ENCODE peak calls at places on chromosomes 3 and 15, in ten cellular contexts. B is right atrium auricular region, C is A549, L is esophagus squamous epithelium, V is lung, M is tibial artery, Y is fibroblast of mammary gland, D is AG09309, E is SK-N-SH, F is neural progenitor cell. O is an unnamed sample.

GRCh38 chr15:71279757-71280141 is 164.5 kb downstream of the THSD4 start:
- DNase-seq in L (no peak), M (no peak), F (no peak), Y (no peak), C (no peak), B (no peak), E (no peak), V (no peak), D (no peak), O (peak)

GRCh38 chr15:57667171-57667924 is 39.2 kb upstream of the POLR2M start:
- DNase-seq in M (no peak), B (no peak), L (no peak), D (no peak), V (no peak), C (peak), E (peak), Y (peak), F (peak), O (peak)

GRCh38 chr3:99023590-99024192 is 122.2 kb upstream of the DCBLD2 start:
- DNase-seq in C (peak), Y (peak), F (peak), V (no peak), E (peak), L (no peak), M (no peak), D (no peak), B (no peak), O (peak)

GRCh38 chr3:38755130-38755529 is 60.9 kb downstream of the SCN10A start:
- DNase-seq in M (no peak), B (no peak), V (no peak), D (no peak), F (peak), E (no peak), Y (peak), L (no peak), C (no peak), O (peak)

GRCh38 chr3:195100903-195101591 is 169.9 kb downstream of the XXYLT1 start:
- DNase-seq in V (peak), L (no peak), F (no peak), Y (no peak), E (peak), D (peak), M (peak), C (no peak), B (peak), O (peak)

GRCh38 chr15:51104512-51104911 is 9.8 kb upstream of the TNFAIP8L3 start:
- DNase-seq in F (peak), C (no peak), B (peak), M (peak), L (no peak), D (no peak), E (no peak), Y (peak), V (peak), O (peak)

GRCh38 chr3:5646030-5646368 is 458.5 kb downstream of the EDEM1 start:
- DNase-seq in V (no peak), E (no peak), M (no peak), L (no peak), B (no peak), Y (no peak), D (no peak), C (no peak), F (peak), O (no peak)

GRCh38 chr15:80109388-80109787 is 43.4 kb upstream of the FAH start:
- DNase-seq in E (no peak), F (no peak), M (no peak), Y (no peak), B (no peak), L (no peak), C (no peak), V (no peak), D (no peak), O (no peak)

GRCh38 chr3:195005251-195005620 is 265.7 kb downstream of the XXYLT1 start:
- DNase-seq in D (no peak), C (no peak), Y (no peak), F (no peak), B (no peak), L (no peak), V (no peak), E (no peak), M (no peak), O (no peak)

GRCh38 chr3:141275032-141275422 is 43.4 kb downstream of the PXYLP1 start:
- DNase-seq in B (no peak), M (no peak), F (no peak), Y (peak), C (no peak), D (no peak), L (no peak), V (no peak), E (no peak), O (peak)

GRCh38 chr3:13465236-13465958 is 14.7 kb upstream of the HDAC11 start:
- DNase-seq in L (no peak), D (no peak), Y (no peak), E (no peak), C (no peak), F (no peak), B (no peak), V (no peak), M (no peak), O (no peak)

GRCh38 chr3:14389133-14390115 is 13.0 kb upstream of the SLC6A6 start:
- DNase-seq in V (no peak), C (peak), Y (no peak), D (no peak), F (no peak), M (no peak), L (no peak), E (no peak), B (no peak), O (no peak)

GRCh38 chr3:151372063-151372820 is 12.3 kb downstream of the P2RY12 start:
- DNase-seq in M (no peak), E (no peak), L (no peak), B (no peak), F (no peak), Y (peak), V (no peak), D (no peak), C (no peak), O (peak)

GRCh38 chr15:91263632-91264477 is 163.8 kb downstream of the SV2B start:
- DNase-seq in B (peak), F (no peak), C (no peak), V (no peak), L (no peak), E (no peak), D (no peak), Y (peak), M (peak), O (peak)

GRCh38 chr3:189049458-189050231 is 122.1 kb upstream of the TPRG1 start:
- DNase-seq in C (no peak), L (no peak), B (no peak), E (no peak), V (no peak), Y (no peak), F (no peak), D (no peak), M (no peak), O (no peak)

GRCh38 chr3:117537949-117538348 is 828.4 kb downstream of the TUSC7 start:
- DNase-seq in E (no peak), V (no peak), D (no peak), L (no peak), B (no peak), Y (no peak), C (no peak), M (no peak), F (no peak), O (no peak)

GRCh38 chr15:95760508-95760907 is 570.0 kb upstream of the NR2F2 start:
- DNase-seq in M (no peak), Y (peak), B (no peak), E (no peak), C (peak), V (no peak), F (peak), D (no peak), L (no peak), O (peak)

GRCh38 chr15:26001201-26001600 is 138.1 kb upstream of the ATP10A start:
- DNase-seq in Y (no peak), C (no peak), B (no peak), L (no peak), V (no peak), M (no peak), D (no peak), E (no peak), F (no peak), O (no peak)

GRCh38 chr15:43134157-43134637 is 811 bp downstream of the TMEM62 start:
- DNase-seq in E (peak), C (no peak), F (peak), D (no peak), M (no peak), V (no peak), Y (no peak), B (no peak), L (no peak), O (no peak)

GRCh38 chr3:127628788-127629456 is at the start of gene PODXL2:
- DNase-seq in V (no peak), M (peak), L (no peak), D (no peak), F (peak), Y (peak), E (peak), C (peak), B (no peak), O (peak)

GRCh38 chr15:27244047-27244446 is 273.1 kb downstream of the GABRG3 start:
- DNase-seq in F (no peak), M (no peak), Y (no peak), L (no peak), B (no peak), D (no peak), E (no peak), C (no peak), V (no peak), O (no peak)

GRCh38 chr15:52653451-52653964 is 25.7 kb downstream of the ATOSA start:
- DNase-seq in E (no peak), L (no peak), C (peak), Y (peak), M (no peak), V (no peak), D (peak), F (peak), B (no peak), O (peak)

GRCh38 chr3:32124977-32125376 is 18.6 kb downstream of the GPD1L start:
- DNase-seq in Y (no peak), L (no peak), F (no peak), C (no peak), B (no peak), D (no peak), E (no peak), M (no peak), V (no peak), O (no peak)

GRCh38 chr3:125054436-125055164 is 1.2 kb downstream of the HEG1 start:
- DNase-seq in F (peak), M (no peak), B (no peak), Y (peak), E (peak), V (no peak), D (no peak), C (peak), L (no peak), O (peak)

GRCh38 chr15:31021067-31021665 is 29.7 kb upstream of the MTMR10 start:
- DNase-seq in Y (no peak), M (no peak), C (no peak), V (no peak), B (no peak), D (no peak), F (no peak), E (no peak), L (no peak), O (no peak)

GRCh38 chr3:28476764-28477163 is 128.1 kb upstream of the AZI2 start:
- DNase-seq in L (no peak), V (no peak), D (no peak), C (no peak), E (no peak), M (no peak), Y (no peak), B (no peak), F (no peak), O (no peak)

GRCh38 chr3:17469520-17469919 is 272.9 kb downstream of the TBC1D5 start:
- DNase-seq in E (no peak), C (no peak), D (no peak), B (no peak), V (no peak), F (no peak), Y (peak), L (no peak), M (no peak), O (no peak)

GRCh38 chr15:74252291-74253080 is 16.4 kb downstream of the CCDC33 start:
- DNase-seq in L (no peak), Y (peak), E (no peak), B (no peak), M (no peak), D (no peak), V (no peak), C (no peak), F (no peak), O (peak)

GRCh38 chr3:65110661-65111060 is 422.9 kb upstream of the ADAMTS9 start:
- DNase-seq in V (no peak), B (no peak), L (no peak), C (no peak), Y (no peak), E (no peak), M (no peak), F (no peak), D (no peak), O (no peak)

GRCh38 chr3:137764001-137764433 is at the start of gene SOX14:
- DNase-seq in C (no peak), E (peak), M (no peak), D (no peak), B (no peak), F (peak), V (peak), Y (no peak), L (no peak), O (no peak)

GRCh38 chr15:41832875-41833274 is 5.0 kb downstream of the JMJD7 start:
- DNase-seq in D (no peak), E (no peak), B (no peak), F (no peak), V (peak), Y (no peak), L (no peak), C (no peak), M (no peak), O (no peak)

GRCh38 chr15:71425388-71425787 is 310.1 kb downstream of the THSD4 start:
- DNase-seq in B (no peak), C (no peak), V (no peak), D (no peak), L (no peak), M (no peak), Y (no peak), F (no peak), E (no peak), O (no peak)

GRCh38 chr3:73727117-73727802 is 102.5 kb upstream of the PDZRN3 start:
- DNase-seq in Y (peak), V (no peak), M (peak), C (no peak), B (peak), E (no peak), F (peak), D (peak), L (no peak), O (peak)

GRCh38 chr3:129014793-129015345 is 13.8 kb downstream of the EFCC1 start:
- DNase-seq in E (no peak), M (no peak), D (no peak), L (no peak), V (no peak), F (no peak), B (no peak), Y (no peak), C (no peak), O (no peak)

GRCh38 chr3:171135536-171135935 is 109.0 kb upstream of the SLC2A2 start:
- DNase-seq in F (no peak), M (no peak), D (no peak), B (no peak), L (no peak), E (no peak), V (no peak), C (no peak), Y (peak), O (peak)

GRCh38 chr3:58082047-58082446 is 73.8 kb downstream of the FLNB start:
- DNase-seq in Y (peak), V (no peak), B (no peak), D (no peak), C (no peak), E (no peak), F (no peak), M (peak), L (no peak), O (peak)

GRCh38 chr15:39367591-39367990 is 213.3 kb upstream of the THBS1 start:
- DNase-seq in V (no peak), F (no peak), D (peak), Y (no peak), C (no peak), L (no peak), E (no peak), B (no peak), M (no peak), O (no peak)

GRCh38 chr15:70050970-70051369 is 46.7 kb downstream of the TLE3 start:
- DNase-seq in M (peak), L (no peak), F (no peak), V (no peak), D (no peak), B (no peak), Y (no peak), C (no peak), E (no peak), O (no peak)

GRCh38 chr15:58734859-58735258 is 14.6 kb downstream of the ADAM10 start:
- DNase-seq in E (no peak), C (no peak), M (no peak), B (no peak), L (no peak), F (no peak), D (no peak), V (no peak), Y (peak), O (no peak)

GRCh38 chr3:157135671-157136396 is 24.1 kb downstream of the CCNL1 start:
- DNase-seq in Y (peak), D (no peak), M (peak), B (no peak), V (no peak), C (peak), F (no peak), L (no peak), E (no peak), O (peak)
- TF ChIP-seq CTCF in Y (peak), D (peak), M (peak), B (no peak), V (no peak), C (peak), F (no peak), L (no peak), E (peak), O (peak)

GRCh38 chr15:62075595-62076279 is 9.0 kb downstream of the C2CD4A start:
- DNase-seq in F (no peak), Y (peak), D (no peak), B (no peak), L (no peak), C (no peak), M (no peak), V (no peak), E (no peak), O (peak)
- H3K4me3 ChIP-seq in F (no peak), Y (peak), D (no peak), B (no peak), L (no peak), C (no peak), M (no peak), V (no peak), E (no peak), O (no peak)

GRCh38 chr3:100423611-100424010 is 22.3 kb downstream of the LNP1 start:
- DNase-seq in M (no peak), C (no peak), F (no peak), B (no peak), D (no peak), L (no peak), E (no peak), V (no peak), Y (no peak), O (no peak)

GRCh38 chr3:100416863-100417262 is 15.5 kb downstream of the LNP1 start:
- DNase-seq in Y (no peak), M (no peak), L (no peak), B (no peak), F (no peak), V (no peak), D (no peak), E (no peak), C (no peak), O (no peak)

GRCh38 chr3:100419406-100419805 is 18.1 kb downstream of the LNP1 start:
- DNase-seq in L (no peak), V (no peak), D (no peak), E (no peak), C (no peak), M (no peak), F (no peak), Y (no peak), B (no peak), O (no peak)

GRCh38 chr3:100425321-100425720 is 24.0 kb downstream of the LNP1 start:
- DNase-seq in M (no peak), D (no peak), C (no peak), E (no peak), V (no peak), L (no peak), Y (no peak), F (no peak), B (no peak), O (no peak)

DNA sequence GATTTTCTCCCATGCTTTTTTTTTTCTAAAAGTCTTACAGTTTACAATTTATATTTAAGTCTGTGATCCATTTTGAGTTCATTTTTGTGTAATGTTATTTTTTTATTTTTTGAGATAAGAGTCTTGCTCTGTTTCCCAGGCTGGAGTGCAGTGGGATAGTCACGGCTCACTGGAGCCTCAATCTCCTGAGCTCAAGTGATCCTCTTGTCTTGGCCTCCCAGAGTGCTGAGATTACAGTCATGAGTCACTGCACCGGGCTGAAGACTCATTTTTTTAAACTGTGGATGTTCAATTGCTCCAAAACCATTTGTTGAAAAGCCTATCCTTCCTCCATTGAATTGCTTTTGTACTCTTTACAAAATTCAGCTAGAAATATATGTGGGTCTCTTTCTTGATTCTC is 19.5 kb downstream of the LNP1 start:
- DNase-seq in Y (no peak), B (no peak), C (no peak), V (no peak), M (no peak), L (no peak), F (no peak), E (no peak), D (no peak), O (no peak)
- TF ChIP-seq CTCF in Y (no peak), B (no peak), C (no peak), V (no peak), M (no peak), L (no peak), F (no peak), E (no peak), D (no peak), O (no peak)

DNA sequence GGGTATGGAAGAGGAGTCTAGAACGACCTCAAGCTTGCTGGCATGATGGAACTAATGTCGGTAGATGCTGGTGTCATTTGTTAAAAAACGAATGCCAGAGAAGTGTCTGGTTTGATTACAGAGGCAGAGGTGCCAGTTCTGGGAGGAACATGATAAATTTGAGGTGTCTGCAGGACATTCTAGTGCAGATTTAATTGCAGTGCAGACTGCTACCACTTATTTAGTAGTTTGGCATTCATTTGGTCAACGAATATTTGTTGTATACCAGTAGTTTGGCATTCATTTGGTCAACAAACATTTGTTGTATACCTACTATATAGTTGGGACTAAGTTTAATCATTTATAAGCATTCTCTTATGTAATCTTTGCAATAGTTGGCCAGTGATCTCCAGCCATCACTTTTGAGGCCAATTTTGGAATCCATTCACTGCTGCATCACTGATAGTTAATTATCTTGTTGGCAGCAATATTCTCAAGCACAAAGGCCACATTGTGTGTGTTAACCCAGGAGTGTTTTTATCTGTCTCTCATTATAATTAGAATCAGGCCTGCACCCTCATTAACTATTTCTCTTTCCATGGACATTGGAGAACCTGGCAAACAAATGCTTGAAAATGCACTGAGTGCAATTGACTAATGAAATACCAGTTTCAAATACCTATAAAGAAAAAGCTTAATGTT is 19.5 kb upstream of the TGFBR2 start:
- DNase-seq in Y (no peak), V (no peak), D (no peak), B (no peak), E (no peak), F (no peak), L (no peak), M (no peak), C (no peak), O (no peak)
- H3K4me3 ChIP-seq in Y (no peak), V (no peak), D (no peak), B (no peak), E (no peak), F (no peak), L (no peak), M (no peak), C (no peak), O (no peak)

O was measured in cardiac fibroblast.